ENCODE peak calls at places on chromosomes 1 and 21, in five cellular contexts. One of them, this sample, is unnamed.

GRCh38 chr1:225602590-225603206 is 50.2 kb downstream of the ENAH start:
- DNase-seq in GM06990: no peak
- DNase-seq in cardiac muscle cell: no peak
- DNase-seq in keratinocyte: no peak
- DNase-seq in neural progenitor cell: no peak
- DNase-seq in this sample: no peak

GRCh38 chr21:39775816-39776215 is 30.8 kb downstream of the IGSF5 start:
- DNase-seq in cardiac muscle cell: no peak
- DNase-seq in GM06990: no peak
- DNase-seq in keratinocyte: no peak
- DNase-seq in neural progenitor cell: no peak
- DNase-seq in this sample: no peak

GRCh38 chr21:45931397-45931969 is 50.1 kb upstream of the COL6A1 start:
- DNase-seq in cardiac muscle cell: no peak
- DNase-seq in keratinocyte: no peak
- DNase-seq in neural progenitor cell: no peak
- DNase-seq in GM06990: no peak
- DNase-seq in this sample: no peak

GRCh38 chr1:54582566-54583306 is 34.7 kb downstream of the ACOT11 start:
- DNase-seq in keratinocyte: no peak
- DNase-seq in cardiac muscle cell: no peak
- DNase-seq in neural progenitor cell: peak; percentile 83
- DNase-seq in GM06990: no peak
- DNase-seq in this sample: no peak

GRCh38 chr1:160085686-160086089 is 4.3 kb downstream of the KCNJ9 start:
- DNase-seq in GM06990: peak; percentile 54
- DNase-seq in cardiac muscle cell: peak; percentile 75
- DNase-seq in neural progenitor cell: peak; percentile 92
- DNase-seq in keratinocyte: no peak
- DNase-seq in this sample: peak; percentile 40

GRCh38 chr1:205324781-205325180 is 3.2 kb upstream of the NUAK2 start:
- DNase-seq in cardiac muscle cell: peak; percentile 54
- DNase-seq in GM06990: no peak
- DNase-seq in keratinocyte: no peak
- DNase-seq in neural progenitor cell: peak; percentile 43
- DNase-seq in this sample: peak; percentile 66

GRCh38 chr1:160646711-160647328 is at the start of gene SLAMF1:
- DNase-seq in cardiac muscle cell: no peak
- DNase-seq in keratinocyte: no peak
- DNase-seq in neural progenitor cell: no peak
- DNase-seq in GM06990: peak; percentile 66
- DNase-seq in this sample: no peak

GRCh38 chr1:238489006-238489405 is 598.3 kb upstream of the ZP4 start:
- DNase-seq in keratinocyte: no peak
- DNase-seq in GM06990: no peak
- DNase-seq in cardiac muscle cell: no peak
- DNase-seq in neural progenitor cell: no peak
- DNase-seq in this sample: no peak

GRCh38 chr1:1118011-1118892 is 2.4 kb upstream of the C1orf159 start:
- DNase-seq in GM06990: no peak
- DNase-seq in keratinocyte: no peak
- DNase-seq in cardiac muscle cell: no peak
- DNase-seq in neural progenitor cell: no peak
- DNase-seq in this sample: no peak

GRCh38 chr1:199018471-199019135 is 379.8 kb downstream of the PTPRC start:
- DNase-seq in keratinocyte: no peak
- DNase-seq in neural progenitor cell: no peak
- DNase-seq in cardiac muscle cell: no peak
- DNase-seq in GM06990: no peak
- DNase-seq in this sample: no peak

GRCh38 chr1:45552309-45552708 is 1.7 kb downstream of the AKR1A1 start:
- DNase-seq in GM06990: no peak
- DNase-seq in keratinocyte: no peak
- DNase-seq in cardiac muscle cell: no peak
- DNase-seq in neural progenitor cell: no peak
- DNase-seq in this sample: no peak
- H3K4me3 ChIP-seq in GM06990: peak overlapping the region; percentile 93
- H3K4me3 ChIP-seq in keratinocyte: no peak overlapping the region
- H3K4me3 ChIP-seq in cardiac muscle cell: no peak overlapping the region
- H3K4me3 ChIP-seq in neural progenitor cell: peak overlapping the region; percentile 65
- H3K4me3 ChIP-seq in this sample: no peak overlapping the region

DNA sequence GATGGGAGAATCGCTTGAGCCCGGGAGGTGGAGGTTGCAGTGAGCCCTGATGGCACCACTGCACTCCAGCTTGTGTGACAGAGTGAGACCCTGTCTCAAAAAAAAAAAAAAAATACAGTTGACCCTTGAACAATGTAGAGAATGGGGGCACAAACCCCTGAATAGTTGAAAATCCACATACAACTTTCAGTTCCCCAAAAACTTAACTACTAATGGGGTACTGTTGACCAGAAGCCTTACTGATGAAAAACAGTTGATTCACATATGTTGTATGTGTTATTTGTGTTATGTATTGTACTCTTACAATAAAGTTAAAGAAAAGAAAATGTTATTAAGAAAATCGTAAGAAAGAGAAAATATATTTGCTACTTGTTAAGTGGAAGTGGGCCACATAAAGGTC is 51.2 kb upstream of the COA6 start:
- DNase-seq in GM06990: no peak
- DNase-seq in neural progenitor cell: no peak
- DNase-seq in cardiac muscle cell: no peak
- DNase-seq in keratinocyte: no peak
- DNase-seq in this sample: no peak
- H3K27me3 ChIP-seq in GM06990: no peaks in the 10 kb centered on the region
- H3K27me3 ChIP-seq in neural progenitor cell: peaks cover 31% of the 10 kb centered on the region
- H3K27me3 ChIP-seq in cardiac muscle cell: peaks cover 30% of the 10 kb centered on the region
- H3K27me3 ChIP-seq in keratinocyte: peaks cover 4% of the 10 kb centered on the region
- H3K27me3 ChIP-seq in this sample: peaks cover 26% of the 10 kb centered on the region

GRCh38 chr1:206450271-206450670 is 20.0 kb upstream of the IKBKE start:
- DNase-seq in neural progenitor cell: no peak
- DNase-seq in keratinocyte: no peak
- DNase-seq in cardiac muscle cell: no peak
- DNase-seq in GM06990: no peak
- DNase-seq in this sample: no peak
- H3K36me3 ChIP-seq in neural progenitor cell: peaks cover 3% of the 10 kb centered on the region
- H3K36me3 ChIP-seq in keratinocyte: peaks cover 42% of the 10 kb centered on the region
- H3K36me3 ChIP-seq in cardiac muscle cell: peaks cover 10% of the 10 kb centered on the region
- H3K36me3 ChIP-seq in GM06990: peaks cover 2% of the 10 kb centered on the region
- H3K36me3 ChIP-seq in this sample: peaks cover 63% of the 10 kb centered on the region

GRCh38 chr1:222897527-222898190 is 82.8 kb downstream of the DISP1 start:
- DNase-seq in cardiac muscle cell: peak; percentile 34
- DNase-seq in keratinocyte: no peak
- DNase-seq in neural progenitor cell: no peak
- DNase-seq in GM06990: no peak
- DNase-seq in this sample: peak; percentile 23

GRCh38 chr1:222896630-222897526 is 82.0 kb downstream of the DISP1 start:
- DNase-seq in cardiac muscle cell: peak; percentile 44
- DNase-seq in keratinocyte: no peak
- DNase-seq in GM06990: no peak
- DNase-seq in neural progenitor cell: no peak
- DNase-seq in this sample: no peak

GRCh38 chr1:222894331-222894730 is 79.5 kb downstream of the DISP1 start:
- DNase-seq in GM06990: no peak
- DNase-seq in keratinocyte: no peak
- DNase-seq in neural progenitor cell: no peak
- DNase-seq in cardiac muscle cell: no peak
- DNase-seq in this sample: no peak

GRCh38 chr1:222893255-222893654 is 78.4 kb downstream of the DISP1 start:
- DNase-seq in GM06990: no peak
- DNase-seq in cardiac muscle cell: no peak
- DNase-seq in keratinocyte: peak; percentile 7
- DNase-seq in neural progenitor cell: no peak
- DNase-seq in this sample: no peak

DNA sequence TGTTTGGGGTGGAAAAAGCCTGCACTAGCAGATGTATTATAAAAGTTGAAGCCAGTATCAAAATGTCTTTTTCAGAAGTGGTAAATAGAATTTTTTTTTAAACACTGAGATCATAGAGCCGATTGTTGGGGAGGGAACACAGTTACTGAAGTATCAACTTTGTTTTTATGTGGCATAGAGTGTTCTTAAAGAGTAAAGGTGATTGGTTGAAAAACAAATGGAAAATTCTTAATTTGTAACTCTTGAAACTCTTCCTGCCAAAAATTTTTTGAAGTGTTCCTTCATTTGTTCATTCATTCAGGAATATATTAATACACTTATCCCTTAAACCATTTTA is 83.3 kb downstream of the DISP1 start:
- DNase-seq in cardiac muscle cell: no peak
- DNase-seq in keratinocyte: no peak
- DNase-seq in neural progenitor cell: no peak
- DNase-seq in GM06990: no peak
- DNase-seq in this sample: no peak
- H3K4me3 ChIP-seq in cardiac muscle cell: no peak overlapping the region
- H3K4me3 ChIP-seq in keratinocyte: peak overlapping the region; percentile 39
- H3K4me3 ChIP-seq in neural progenitor cell: no peak overlapping the region
- H3K4me3 ChIP-seq in GM06990: no peak overlapping the region
- H3K4me3 ChIP-seq in this sample: no peak overlapping the region

GRCh38 chr21:40967771-40968170 is 120.8 kb upstream of the DSCAM start:
- DNase-seq in GM06990: no peak
- DNase-seq in neural progenitor cell: peak; percentile 23
- DNase-seq in cardiac muscle cell: no peak
- DNase-seq in keratinocyte: no peak
- DNase-seq in this sample: no peak
- H3K27me3 ChIP-seq in GM06990: no peaks in the 10 kb centered on the region
- H3K27me3 ChIP-seq in neural progenitor cell: no peaks in the 10 kb centered on the region
- H3K27me3 ChIP-seq in cardiac muscle cell: no peaks in the 10 kb centered on the region
- H3K27me3 ChIP-seq in keratinocyte: no peaks in the 10 kb centered on the region
- H3K27me3 ChIP-seq in this sample: no peaks in the 10 kb centered on the region

GRCh38 chr1:33015216-33015615 is 21.5 kb downstream of the AK2 start:
- DNase-seq in GM06990: no peak
- DNase-seq in neural progenitor cell: no peak
- DNase-seq in cardiac muscle cell: peak; percentile 50
- DNase-seq in keratinocyte: no peak
- DNase-seq in this sample: no peak
- H3K36me3 ChIP-seq in GM06990: peaks cover 34% of the 10 kb centered on the region
- H3K36me3 ChIP-seq in neural progenitor cell: peaks cover 4% of the 10 kb centered on the region
- H3K36me3 ChIP-seq in cardiac muscle cell: peaks cover 44% of the 10 kb centered on the region
- H3K36me3 ChIP-seq in keratinocyte: peaks cover 53% of the 10 kb centered on the region
- H3K36me3 ChIP-seq in this sample: peaks cover 83% of the 10 kb centered on the region

GRCh38 chr1:8712413-8713229 is 104.8 kb downstream of the RERE start:
- DNase-seq in keratinocyte: no peak
- DNase-seq in neural progenitor cell: peak; percentile 42
- DNase-seq in GM06990: no peak
- DNase-seq in cardiac muscle cell: peak; percentile 93
- DNase-seq in this sample: peak; percentile 95

GRCh38 chr1:8708259-8708658 is 109.2 kb downstream of the RERE start:
- DNase-seq in cardiac muscle cell: no peak
- DNase-seq in keratinocyte: no peak
- DNase-seq in neural progenitor cell: no peak
- DNase-seq in GM06990: no peak
- DNase-seq in this sample: no peak

GRCh38 chr1:8716238-8716637 is 101.2 kb downstream of the RERE start:
- DNase-seq in GM06990: no peak
- DNase-seq in cardiac muscle cell: no peak
- DNase-seq in keratinocyte: no peak
- DNase-seq in neural progenitor cell: no peak
- DNase-seq in this sample: no peak

GRCh38 chr1:8711161-8711560 is 106.3 kb downstream of the RERE start:
- DNase-seq in neural progenitor cell: no peak
- DNase-seq in cardiac muscle cell: no peak
- DNase-seq in GM06990: no peak
- DNase-seq in keratinocyte: no peak
- DNase-seq in this sample: no peak

DNA sequence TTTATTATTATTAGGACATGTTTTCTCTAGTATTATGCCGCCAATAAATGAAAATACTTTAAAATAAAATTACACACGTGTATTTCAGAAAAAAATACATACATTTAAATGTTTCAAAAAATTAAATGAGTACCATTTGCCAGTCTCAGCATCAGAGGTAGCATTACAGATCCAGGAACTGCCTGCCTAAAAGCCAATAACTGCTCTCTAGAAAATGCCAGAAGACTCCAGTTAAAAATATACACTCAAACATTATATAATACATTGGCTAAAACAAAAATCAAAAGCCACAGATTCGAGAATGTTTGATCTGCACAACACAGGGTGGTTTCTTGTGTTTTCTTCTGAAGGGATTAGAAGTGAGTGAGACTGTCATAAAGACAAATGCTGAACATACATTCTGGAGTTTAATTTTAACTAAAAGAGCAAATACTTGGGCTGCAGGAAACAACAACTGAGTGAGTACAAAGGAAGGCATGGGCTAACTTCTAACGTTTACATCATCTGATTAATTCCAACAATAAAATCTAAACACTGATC is 105.5 kb downstream of the RERE start:
- DNase-seq in cardiac muscle cell: no peak
- DNase-seq in keratinocyte: no peak
- DNase-seq in GM06990: no peak
- DNase-seq in neural progenitor cell: no peak
- DNase-seq in this sample: no peak
- H3K4me3 ChIP-seq in cardiac muscle cell: no peak overlapping the region
- H3K4me3 ChIP-seq in keratinocyte: no peak overlapping the region
- H3K4me3 ChIP-seq in GM06990: no peak overlapping the region
- H3K4me3 ChIP-seq in neural progenitor cell: peak overlapping the region; percentile 17
- H3K4me3 ChIP-seq in this sample: no peak overlapping the region

This sample was measured in SJSA1.